ENCODE peak calls at places on chromosomes 13 and 19, in five cellular contexts. K, G, X, U and L are unnamed samples.

GRCh38 chr13:72221276-72221962 is 354.4 kb upstream of the DACH1 start:
- DNase-seq in K (no peak), G (peak; percentile 82), X (no peak), U (peak; percentile 15), L (peak; percentile 95)

GRCh38 chr19:17754634-17755532 is 3.6 kb downstream of the FCHO1 start:
- DNase-seq in K (no peak), G (no peak), X (no peak), U (no peak), L (no peak)

GRCh38 chr13:31824705-31825512 is 85.6 kb downstream of the RXFP2 start:
- DNase-seq in K (peak; percentile 16), G (no peak), X (no peak), U (peak; percentile 34), L (peak; percentile 21)

GRCh38 chr13:93260591-93260990 is 34.0 kb downstream of the GPC6 start:
- DNase-seq in K (peak; percentile 44), G (no peak), X (no peak), U (no peak), L (no peak)

GRCh38 chr13:110326263-110326904 is 19.3 kb downstream of the COL4A2 start:
- DNase-seq in K (no peak), G (no peak), X (no peak), U (no peak), L (no peak)

GRCh38 chr13:56907766-56908165 is 233.0 kb upstream of the PRR20A start:
- DNase-seq in K (no peak), G (no peak), X (no peak), U (no peak), L (no peak)

GRCh38 chr19:51253088-51253806 is 2.4 kb downstream of the SIGLECL1 start:
- DNase-seq in K (no peak), G (no peak), X (no peak), U (no peak), L (no peak)

GRCh38 chr19:46697142-46697960 is 19.6 kb downstream of the PRKD2 start:
- DNase-seq in K (peak; percentile 49), G (peak; percentile 99), X (peak; percentile 89), U (peak; percentile 88), L (peak; percentile 98)

GRCh38 chr13:26760835-26761582 is 423 bp upstream of the GPR12 start:
- DNase-seq in K (no peak), G (no peak), X (no peak), U (no peak), L (no peak)

GRCh38 chr13:34748078-34748477 is 194.0 kb upstream of the NBEA start:
- DNase-seq in K (no peak), G (no peak), X (no peak), U (peak; percentile 78), L (no peak)

GRCh38 chr19:18093439-18094161 is 4.0 kb upstream of the MAST3 start:
- DNase-seq in K (peak; percentile 20), G (no peak), X (no peak), U (no peak), L (peak; percentile 63)

GRCh38 chr13:27044837-27045570 is 126.6 kb downstream of the USP12 start:
- DNase-seq in K (no peak), G (peak; percentile 35), X (no peak), U (peak; percentile 24), L (no peak)

GRCh38 chr19:18637644-18638630 is 1.1 kb downstream of the KLHL26 start:
- DNase-seq in K (no peak), G (no peak), X (no peak), U (no peak), L (no peak)

GRCh38 chr19:16170134-16170533 is 3.2 kb downstream of the CIB3 start:
- DNase-seq in K (no peak), G (no peak), X (no peak), U (no peak), L (no peak)

GRCh38 chr19:45542234-45542668 is 35.0 kb downstream of the VASP start:
- DNase-seq in K (no peak), G (no peak), X (no peak), U (no peak), L (no peak)

GRCh38 chr13:36134632-36135031 is 3.5 kb upstream of the DCLK1 start:
- DNase-seq in K (no peak), G (no peak), X (no peak), U (no peak), L (no peak)

GRCh38 chr19:17872251-17873001 is 681 bp downstream of the SLC5A5 start:
- DNase-seq in K (no peak), G (peak; percentile 52), X (no peak), U (no peak), L (no peak)

GRCh38 chr13:48304132-48304876 is 753 bp downstream of the RB1 start:
- DNase-seq in K (peak; percentile 55), G (no peak), X (peak; percentile 17), U (peak; percentile 77), L (no peak)

GRCh38 chr19:57708641-57709354 is at the start of gene ZNF154:
- DNase-seq in K (peak; percentile 67), G (peak; percentile 81), X (peak; percentile 77), U (peak; percentile 86), L (peak; percentile 97)

GRCh38 chr13:59112375-59112774 is 1051.4 kb downstream of the DIAPH3 start:
- DNase-seq in K (peak; percentile 99), G (no peak), X (no peak), U (peak; percentile 97), L (peak; percentile 11)

GRCh38 chr19:3248728-3249315 is 24.4 kb downstream of the CELF5 start:
- DNase-seq in K (no peak), G (no peak), X (no peak), U (no peak), L (no peak)

GRCh38 chr13:50320297-50320862 is 305.1 kb downstream of the KCNRG start:
- DNase-seq in K (peak; percentile 54), G (no peak), X (no peak), U (peak; percentile 58), L (no peak)

GRCh38 chr13:100301418-100301817 is 212.5 kb downstream of the PCCA start:
- DNase-seq in K (no peak), G (no peak), X (no peak), U (no peak), L (no peak)

GRCh38 chr13:100520936-100521765 is 67.4 kb downstream of the GGACT start:
- DNase-seq in K (no peak), G (no peak), X (no peak), U (no peak), L (no peak)

GRCh38 chr13:53174550-53174949 is 145.9 kb downstream of the OLFM4 start:
- DNase-seq in K (no peak), G (no peak), X (no peak), U (no peak), L (no peak)

GRCh38 chr19:11538232-11539036 is at the start of gene CNN1:
- DNase-seq in K (peak; percentile 90), G (peak; percentile 83), X (no peak), U (peak; percentile 94), L (peak; percentile 98)

DNA sequence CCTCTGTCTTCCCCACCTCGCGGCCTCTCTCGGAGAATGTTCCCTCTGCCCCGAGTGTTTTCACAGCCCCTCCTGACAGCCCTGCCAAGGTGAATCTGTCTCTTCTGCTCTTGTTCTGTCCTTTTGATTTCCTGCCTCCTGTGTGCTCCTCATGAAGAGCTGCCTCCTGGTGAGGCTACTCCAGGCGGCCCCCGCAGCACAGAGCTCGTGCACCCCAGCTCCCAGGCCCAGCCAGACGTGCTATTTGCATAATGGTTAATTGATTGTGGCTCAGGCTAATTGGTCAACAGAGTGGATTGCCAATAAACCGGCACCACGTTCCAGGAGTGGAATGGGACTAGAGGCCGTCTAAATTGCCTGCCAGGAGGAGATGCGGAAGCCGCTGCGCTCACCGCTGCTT is 143.8 kb downstream of the KDM4B start:
- DNase-seq in K (no peak), G (no peak), X (no peak), U (no peak), L (no peak)
- H2BK5ac ChIP-seq in K (no peak overlapping the region), G (peak overlapping the region; percentile 66), X (no peak overlapping the region), U (no peak overlapping the region), L (no peak overlapping the region)

GRCh38 chr19:34926685-34927375 is at the start of gene ZNF30:
- DNase-seq in K (peak; percentile 88), G (peak; percentile 90), X (peak; percentile 79), U (peak; percentile 92), L (peak; percentile 96)
- H2BK5ac ChIP-seq in K (peak within 1 kb of the TSS; percentile 25), G (peak within 1 kb of the TSS; percentile 26), X (no peak within 1 kb of the TSS), U (no peak within 1 kb of the TSS), L (no peak within 1 kb of the TSS)

GRCh38 chr13:113749507-113749906 is 9.5 kb upstream of the TMEM255B start:
- DNase-seq in K (no peak), G (no peak), X (no peak), U (no peak), L (no peak)

GRCh38 chr13:113750554-113751399 is 8.2 kb upstream of the TMEM255B start:
- DNase-seq in K (no peak), G (no peak), X (no peak), U (no peak), L (no peak)

GRCh38 chr13:113748862-113749451 is 10.1 kb upstream of the TMEM255B start:
- DNase-seq in K (no peak), G (no peak), X (no peak), U (no peak), L (no peak)

GRCh38 chr13:113751491-113751890 is 7.5 kb upstream of the TMEM255B start:
- DNase-seq in K (no peak), G (no peak), X (no peak), U (no peak), L (no peak)

DNA sequence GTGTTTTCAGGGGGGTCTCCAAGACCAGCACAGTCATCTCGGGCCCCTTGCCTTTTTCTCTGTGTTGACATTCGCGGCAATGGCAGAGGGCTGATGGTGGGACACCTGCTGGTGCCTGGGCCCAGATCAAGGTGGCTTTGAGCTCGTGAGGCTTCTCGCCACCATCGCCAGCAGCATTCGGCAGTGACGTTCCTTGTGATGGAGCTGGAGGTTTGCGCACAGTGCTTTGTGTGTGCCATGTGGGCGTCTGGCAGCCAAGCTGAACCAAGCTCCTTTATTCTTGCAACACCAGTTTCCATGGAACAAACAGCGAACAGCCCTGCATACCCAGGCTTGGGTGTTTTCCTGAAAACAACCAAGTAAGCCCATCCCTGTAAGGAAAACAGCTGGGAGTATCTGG is 9.1 kb upstream of the TMEM255B start:
- DNase-seq in K (no peak), G (no peak), X (no peak), U (no peak), L (no peak)
- H2BK5ac ChIP-seq in K (no peak overlapping the region), G (no peak overlapping the region), X (peak overlapping the region; percentile 3), U (no peak overlapping the region), L (no peak overlapping the region)

GRCh38 chr19:13847900-13848677 is 28.8 kb upstream of the NANOS3 start:
- DNase-seq in K (no peak), G (no peak), X (no peak), U (no peak), L (no peak)

GRCh38 chr19:13850910-13851753 is 25.8 kb upstream of the NANOS3 start:
- DNase-seq in K (peak; percentile 94), G (no peak), X (no peak), U (peak; percentile 96), L (peak; percentile 88)

GRCh38 chr19:13849991-13850909 is 26.7 kb upstream of the NANOS3 start:
- DNase-seq in K (peak; percentile 71), G (peak; percentile 88), X (no peak), U (peak; percentile 81), L (peak; percentile 88)

GRCh38 chr19:13848811-13849241 is 28.1 kb upstream of the NANOS3 start:
- DNase-seq in K (no peak), G (no peak), X (no peak), U (peak; percentile 66), L (peak; percentile 72)

GRCh38 chr19:13849277-13849676 is 27.7 kb upstream of the NANOS3 start:
- DNase-seq in K (no peak), G (no peak), X (no peak), U (no peak), L (no peak)
- H2BK5ac ChIP-seq in K (peak overlapping the region; percentile 49), G (peak overlapping the region; percentile 1), X (no peak overlapping the region), U (no peak overlapping the region), L (no peak overlapping the region)